ENCODE peak calls at places on chromosome 1, in six cellular contexts. U, L, P, F, B and Q are unnamed samples.

GRCh38 chr1:174953657-174954435 is 45.9 kb upstream of the CACYBP start:
- DNase-seq in B (no peak), U (no peak), P (no peak), L (no peak), F (no peak), Q (no peak)

GRCh38 chr1:113388621-113389355 is 1.5 kb upstream of the MAGI3 start:
- DNase-seq in F (no peak), U (no peak), P (no peak), L (no peak), B (peak; percentile 45), Q (no peak)

GRCh38 chr1:30907390-30907640 is 1.2 kb downstream of the SDC3 start:
- DNase-seq in B (no peak), U (no peak), L (no peak), F (no peak), P (no peak), Q (no peak)

GRCh38 chr1:49364676-49365075 is 588.0 kb upstream of the BEND5 start:
- DNase-seq in P (no peak), F (no peak), U (no peak), L (no peak), B (no peak), Q (no peak)

GRCh38 chr1:70963374-70963773 is 84.2 kb downstream of the PTGER3 start:
- DNase-seq in P (no peak), L (no peak), B (no peak), U (no peak), F (no peak), Q (no peak)

GRCh38 chr1:22132517-22133235 is 10.2 kb downstream of the WNT4 start:
- DNase-seq in L (peak; percentile 20), U (no peak), B (no peak), F (no peak), P (no peak), Q (no peak)

GRCh38 chr1:54218883-54219687 is 19.1 kb downstream of the MRPL37 start:
- DNase-seq in L (no peak), P (no peak), F (peak; percentile 13), U (no peak), B (no peak), Q (no peak)

GRCh38 chr1:91742848-91743292 is 143.1 kb downstream of the TGFBR3 start:
- DNase-seq in L (no peak), U (no peak), F (no peak), P (no peak), B (no peak), Q (no peak)

GRCh38 chr1:27832762-27833161 is 2.2 kb downstream of the PPP1R8 start:
- DNase-seq in F (no peak), P (no peak), B (no peak), U (no peak), L (no peak), Q (no peak)

GRCh38 chr1:157399984-157400382 is 152.3 kb downstream of the FCRL5 start:
- DNase-seq in P (no peak), B (peak; percentile 30), F (no peak), L (no peak), U (no peak), Q (no peak)

GRCh38 chr1:180092931-180093650 is 61.6 kb upstream of the QSOX1 start:
- DNase-seq in L (peak; percentile 17), B (no peak), P (no peak), U (no peak), F (no peak), Q (no peak)